ENCODE peak calls at places on chromosomes 3 and 15, in eight cellular contexts. One of them, this sample, is unnamed.
A peak's percentile ranks its signal among the peaks of the same experiment; 100 is the strongest.

GRCh38 chr3:29239377-29239776 is 41.5 kb upstream of the RBMS3 start:
- DNase-seq in kidney: no peak
- DNase-seq in NB4: no peak
- DNase-seq in IMR-90: peak; percentile 18
- DNase-seq in cardiac muscle cell: no peak
- DNase-seq in aorta: no peak
- DNase-seq in SJSA1: no peak
- DNase-seq in uterus: no peak
- DNase-seq in this sample: no peak

GRCh38 chr3:59040902-59041301 is 8.9 kb downstream of the CFAP20DC start:
- DNase-seq in aorta: no peak
- DNase-seq in kidney: no peak
- DNase-seq in uterus: no peak
- DNase-seq in NB4: no peak
- DNase-seq in IMR-90: peak; percentile 79
- DNase-seq in cardiac muscle cell: no peak
- DNase-seq in SJSA1: no peak
- DNase-seq in this sample: no peak

GRCh38 chr15:58521293-58521991 is 89.7 kb downstream of the LIPC start:
- DNase-seq in SJSA1: peak; percentile 94
- DNase-seq in IMR-90: peak; percentile 84
- DNase-seq in aorta: no peak
- DNase-seq in NB4: peak; percentile 98
- DNase-seq in uterus: peak; percentile 28
- DNase-seq in cardiac muscle cell: no peak
- DNase-seq in kidney: peak; percentile 91
- DNase-seq in this sample: peak; percentile 19

GRCh38 chr3:61805510-61806080 is 244.2 kb downstream of the PTPRG start:
- DNase-seq in cardiac muscle cell: no peak
- DNase-seq in IMR-90: peak; percentile 9
- DNase-seq in uterus: no peak
- DNase-seq in aorta: no peak
- DNase-seq in SJSA1: no peak
- DNase-seq in kidney: no peak
- DNase-seq in NB4: no peak
- DNase-seq in this sample: peak; percentile 48

GRCh38 chr15:52252781-52253180 is 42.8 kb downstream of the MYO5C start:
- DNase-seq in IMR-90: peak; percentile 96
- DNase-seq in SJSA1: no peak
- DNase-seq in aorta: no peak
- DNase-seq in cardiac muscle cell: no peak
- DNase-seq in uterus: no peak
- DNase-seq in NB4: peak; percentile 41
- DNase-seq in kidney: no peak
- DNase-seq in this sample: peak; percentile 84

GRCh38 chr15:76346666-76347506 is 10.3 kb downstream of the ISL2 start:
- DNase-seq in uterus: no peak
- DNase-seq in NB4: no peak
- DNase-seq in SJSA1: no peak
- DNase-seq in kidney: no peak
- DNase-seq in cardiac muscle cell: peak; percentile 55
- DNase-seq in IMR-90: peak; percentile 51
- DNase-seq in aorta: no peak
- DNase-seq in this sample: no peak

GRCh38 chr3:126194713-126195305 is 14.4 kb upstream of the ALDH1L1 start:
- DNase-seq in NB4: peak; percentile 8
- DNase-seq in cardiac muscle cell: no peak
- DNase-seq in uterus: no peak
- DNase-seq in kidney: no peak
- DNase-seq in SJSA1: no peak
- DNase-seq in IMR-90: no peak
- DNase-seq in aorta: no peak
- DNase-seq in this sample: no peak

GRCh38 chr3:179624471-179624870 is 19.9 kb downstream of the NDUFB5 start:
- DNase-seq in kidney: no peak
- DNase-seq in uterus: no peak
- DNase-seq in aorta: no peak
- DNase-seq in NB4: no peak
- DNase-seq in SJSA1: no peak
- DNase-seq in IMR-90: peak; percentile 43
- DNase-seq in cardiac muscle cell: no peak
- DNase-seq in this sample: no peak

GRCh38 chr3:128054363-128054762 is 2.1 kb downstream of the SEC61A1 start:
- DNase-seq in uterus: no peak
- DNase-seq in kidney: no peak
- DNase-seq in IMR-90: peak; percentile 72
- DNase-seq in aorta: no peak
- DNase-seq in SJSA1: no peak
- DNase-seq in NB4: no peak
- DNase-seq in cardiac muscle cell: no peak
- DNase-seq in this sample: no peak

GRCh38 chr3:10615715-10616114 is 110.3 kb upstream of the ATP2B2 start:
- DNase-seq in NB4: no peak
- DNase-seq in IMR-90: no peak
- DNase-seq in kidney: no peak
- DNase-seq in cardiac muscle cell: no peak
- DNase-seq in uterus: no peak
- DNase-seq in aorta: no peak
- DNase-seq in SJSA1: no peak
- DNase-seq in this sample: no peak

DNA sequence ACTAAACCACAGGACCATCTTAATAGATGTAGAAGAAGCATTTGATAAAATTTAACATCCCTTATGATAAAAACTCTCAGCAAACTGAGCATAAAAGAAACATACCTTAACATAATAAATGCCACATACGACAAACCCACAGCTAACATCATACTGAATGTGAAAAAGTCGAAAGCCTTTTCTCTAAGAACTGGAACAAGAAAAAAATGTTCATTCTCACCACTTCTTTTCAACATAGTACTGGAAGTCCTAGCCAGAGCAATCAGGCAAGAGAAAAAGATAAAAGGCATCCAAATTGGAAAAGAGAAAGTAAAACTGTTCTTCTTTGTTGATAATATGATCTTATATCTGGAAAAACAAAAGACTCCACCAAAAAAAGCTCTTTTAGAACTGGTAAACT is 134.2 kb downstream of the RPL22L1 start:
- DNase-seq in cardiac muscle cell: no peak
- DNase-seq in uterus: no peak
- DNase-seq in SJSA1: no peak
- DNase-seq in IMR-90: no peak
- DNase-seq in kidney: no peak
- DNase-seq in NB4: no peak
- DNase-seq in aorta: no peak
- DNase-seq in this sample: no peak
- H3K4me3 ChIP-seq in cardiac muscle cell: no peak overlapping the region
- H3K4me3 ChIP-seq in uterus: no peak overlapping the region
- H3K4me3 ChIP-seq in SJSA1: no peak overlapping the region
- H3K4me3 ChIP-seq in IMR-90: no peak overlapping the region
- H3K4me3 ChIP-seq in kidney: no peak overlapping the region
- H3K4me3 ChIP-seq in NB4: no peak overlapping the region
- H3K4me3 ChIP-seq in aorta: no peak overlapping the region
- H3K4me3 ChIP-seq in this sample: no peak overlapping the region

GRCh38 chr15:37095993-37096877 is 4.1 kb downstream of the MEIS2 start:
- DNase-seq in aorta: peak; percentile 76
- DNase-seq in IMR-90: no peak
- DNase-seq in SJSA1: no peak
- DNase-seq in cardiac muscle cell: no peak
- DNase-seq in uterus: peak; percentile 37
- DNase-seq in kidney: peak; percentile 71
- DNase-seq in NB4: no peak
- DNase-seq in this sample: no peak
- H3K4me3 ChIP-seq in aorta: peak overlapping the region; percentile 99
- H3K4me3 ChIP-seq in IMR-90: peak overlapping the region; percentile 94
- H3K4me3 ChIP-seq in SJSA1: no peak overlapping the region
- H3K4me3 ChIP-seq in cardiac muscle cell: peak overlapping the region; percentile 98
- H3K4me3 ChIP-seq in uterus: peak overlapping the region; percentile 66
- H3K4me3 ChIP-seq in kidney: peak overlapping the region; percentile 77
- H3K4me3 ChIP-seq in NB4: no peak overlapping the region
- H3K4me3 ChIP-seq in this sample: peak overlapping the region; percentile 82

DNA sequence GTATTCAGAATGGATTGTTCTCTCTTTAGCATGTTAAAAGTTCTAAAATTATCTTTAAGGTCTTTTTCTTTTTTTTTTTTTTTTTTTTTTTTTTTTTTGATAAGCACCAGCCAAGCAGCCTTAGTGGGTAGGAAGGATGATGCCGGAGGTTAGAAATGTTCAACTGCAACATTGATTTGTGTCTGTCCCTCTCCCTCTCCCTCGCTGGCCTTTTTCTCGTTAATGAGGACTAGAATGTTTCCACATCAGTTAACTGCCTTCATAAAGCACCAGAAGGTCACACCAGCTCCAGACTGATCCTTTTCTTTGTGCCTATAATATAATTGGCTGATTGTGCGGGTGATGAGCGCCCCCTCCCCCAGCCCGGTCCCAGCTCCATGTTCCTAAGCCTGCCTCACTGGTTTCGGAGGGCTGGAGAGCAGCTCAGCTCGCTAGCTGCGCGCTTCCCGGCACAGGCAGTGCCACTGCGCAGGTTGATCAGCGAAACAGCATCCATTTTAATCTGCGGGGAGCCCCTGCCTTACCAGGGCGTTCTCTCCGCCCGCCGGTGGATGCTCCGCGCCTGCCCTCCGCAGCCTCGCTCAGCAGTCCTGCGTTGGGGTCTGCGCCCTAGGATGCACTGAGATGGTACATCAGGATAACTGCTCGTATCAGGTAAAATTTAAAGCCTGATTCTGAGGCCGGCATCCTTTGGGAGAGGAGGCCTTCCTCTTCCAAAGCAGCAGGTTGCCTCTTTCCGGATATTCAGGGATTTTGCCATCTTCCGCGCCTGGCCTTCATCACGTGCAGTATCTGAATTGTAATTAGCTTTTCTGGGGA is 148.9 kb upstream of the IL12A start:
- DNase-seq in cardiac muscle cell: peak; percentile 82
- DNase-seq in kidney: peak; percentile 61
- DNase-seq in SJSA1: no peak
- DNase-seq in uterus: no peak
- DNase-seq in NB4: no peak
- DNase-seq in IMR-90: no peak
- DNase-seq in aorta: no peak
- DNase-seq in this sample: no peak
- H3K4me3 ChIP-seq in cardiac muscle cell: peak within 1 kb of the TSS; percentile 39
- H3K4me3 ChIP-seq in kidney: peak within 1 kb of the TSS; percentile 49
- H3K4me3 ChIP-seq in SJSA1: no peak within 1 kb of the TSS
- H3K4me3 ChIP-seq in uterus: peak within 1 kb of the TSS; percentile 25
- H3K4me3 ChIP-seq in NB4: no peak within 1 kb of the TSS
- H3K4me3 ChIP-seq in IMR-90: no peak within 1 kb of the TSS
- H3K4me3 ChIP-seq in aorta: no peak within 1 kb of the TSS
- H3K4me3 ChIP-seq in this sample: peak within 1 kb of the TSS; percentile 53

DNA sequence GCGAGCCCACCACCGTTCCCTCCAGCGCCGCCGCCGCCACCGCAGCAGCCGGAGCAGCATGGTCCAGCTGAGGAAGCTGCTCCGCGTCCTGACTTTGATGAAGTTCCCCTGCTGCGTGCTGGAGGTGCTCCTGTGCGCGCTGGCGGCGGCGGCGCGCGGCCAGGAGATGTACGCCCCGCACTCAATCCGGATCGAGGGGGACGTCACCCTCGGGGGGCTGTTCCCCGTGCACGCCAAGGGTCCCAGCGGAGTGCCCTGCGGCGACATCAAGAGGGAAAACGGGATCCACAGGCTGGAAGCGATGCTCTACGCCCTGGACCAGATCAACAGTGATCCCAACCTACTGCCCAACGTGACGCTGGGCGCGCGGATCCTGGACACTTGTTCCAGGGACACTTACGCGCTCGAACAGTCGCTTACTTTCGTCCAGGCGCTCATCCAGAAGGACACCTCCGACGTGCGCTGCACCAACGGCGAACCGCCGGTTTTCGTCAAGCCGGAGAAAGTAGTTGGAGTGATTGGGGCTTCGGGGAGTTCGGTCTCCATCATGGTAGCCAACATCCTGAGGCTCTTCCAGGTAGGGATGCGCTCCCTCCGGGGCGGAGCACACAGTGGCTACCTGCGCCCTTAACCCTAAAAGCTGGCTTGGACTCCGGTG is 545 bp downstream of the GRM7 start:
- DNase-seq in NB4: no peak
- DNase-seq in aorta: no peak
- DNase-seq in cardiac muscle cell: peak; percentile 41
- DNase-seq in SJSA1: no peak
- DNase-seq in kidney: no peak
- DNase-seq in uterus: no peak
- DNase-seq in IMR-90: no peak
- DNase-seq in this sample: no peak
- H3K4me3 ChIP-seq in NB4: no peak overlapping the region
- H3K4me3 ChIP-seq in aorta: peak overlapping the region; percentile 8
- H3K4me3 ChIP-seq in cardiac muscle cell: peak overlapping the region; percentile 42
- H3K4me3 ChIP-seq in SJSA1: no peak overlapping the region
- H3K4me3 ChIP-seq in kidney: no peak overlapping the region
- H3K4me3 ChIP-seq in uterus: peak overlapping the region; percentile 42
- H3K4me3 ChIP-seq in IMR-90: no peak overlapping the region
- H3K4me3 ChIP-seq in this sample: no peak overlapping the region

GRCh38 chr15:63669074-63669473 is 71.9 kb downstream of the FBXL22 start:
- DNase-seq in uterus: no peak
- DNase-seq in aorta: no peak
- DNase-seq in cardiac muscle cell: no peak
- DNase-seq in IMR-90: no peak
- DNase-seq in kidney: no peak
- DNase-seq in NB4: no peak
- DNase-seq in SJSA1: no peak
- DNase-seq in this sample: no peak
- H3K4me3 ChIP-seq in uterus: no peak overlapping the region
- H3K4me3 ChIP-seq in aorta: no peak overlapping the region
- H3K4me3 ChIP-seq in cardiac muscle cell: no peak overlapping the region
- H3K4me3 ChIP-seq in IMR-90: no peak overlapping the region
- H3K4me3 ChIP-seq in kidney: no peak overlapping the region
- H3K4me3 ChIP-seq in NB4: no peak overlapping the region
- H3K4me3 ChIP-seq in SJSA1: no peak overlapping the region
- H3K4me3 ChIP-seq in this sample: no peak overlapping the region